ENCODE peak calls at places on chromosomes 3 and 15, in five cellular contexts. G is cardiac muscle cell, D is upper lobe of left lung, H is lower lobe of right lung, B is uterus. W is an unnamed sample.

GRCh38 chr15:70882361-70882760 is 9.9 kb downstream of the THAP10 start:
- DNase-seq in G (no peak), B (no peak), H (no peak), D (no peak), W (no peak)

GRCh38 chr15:66905954-66906353 is 159.4 kb upstream of the SMAD3 start:
- DNase-seq in H (no peak), B (no peak), G (no peak), D (no peak), W (no peak)

GRCh38 chr3:141412936-141413354 is 44.6 kb downstream of the ZBTB38 start:
- DNase-seq in B (peak; percentile 93), G (peak; percentile 94), D (peak; percentile 56), H (peak; percentile 89), W (peak; percentile 56)

GRCh38 chr3:16837602-16838001 is 47.2 kb upstream of the PLCL2 start:
- DNase-seq in G (no peak), B (no peak), H (peak; percentile 39), D (no peak), W (no peak)

GRCh38 chr3:55725681-55726500 is 238.8 kb upstream of the WNT5A start:
- DNase-seq in H (no peak), D (no peak), G (no peak), B (no peak), W (no peak)

GRCh38 chr15:88497109-88497761 is 29.7 kb downstream of the MRPS11 start:
- DNase-seq in D (no peak), G (no peak), H (no peak), B (no peak), W (no peak)

GRCh38 chr15:38130200-38130567 is 122.5 kb upstream of the SPRED1 start:
- DNase-seq in D (no peak), B (no peak), G (peak; percentile 43), H (no peak), W (no peak)

GRCh38 chr3:73056365-73057150 is 4.9 kb upstream of the EBLN2 start:
- DNase-seq in H (no peak), D (no peak), B (no peak), G (peak; percentile 64), W (peak; percentile 42)

GRCh38 chr3:108485146-108485545 is 25.2 kb downstream of the MYH15 start:
- DNase-seq in B (no peak), D (no peak), H (no peak), G (no peak), W (no peak)

GRCh38 chr3:44518782-44519156 is 36.2 kb upstream of the ZKSCAN7 start:
- DNase-seq in B (no peak), G (no peak), D (no peak), H (no peak), W (no peak)

GRCh38 chr3:135982922-135983581 is 17.5 kb downstream of the PPP2R3A start:
- DNase-seq in B (no peak), D (no peak), G (no peak), H (no peak), W (peak; percentile 48)

GRCh38 chr3:30269751-30270445 is 336.5 kb upstream of the TGFBR2 start:
- DNase-seq in G (no peak), B (no peak), H (no peak), D (no peak), W (no peak)

GRCh38 chr3:121722346-121722745 is 27.2 kb downstream of the GOLGB1 start:
- DNase-seq in G (peak; percentile 83), D (no peak), H (no peak), B (no peak), W (no peak)

GRCh38 chr3:114214542-114215341 is 22.6 kb downstream of the ZNF80 start:
- DNase-seq in H (no peak), D (no peak), B (no peak), G (no peak), W (no peak)

GRCh38 chr15:41904487-41905359 is 10.9 kb upstream of the SPTBN5 start:
- DNase-seq in B (peak; percentile 58), D (peak; percentile 62), H (no peak), G (peak; percentile 74), W (peak; percentile 49)

GRCh38 chr3:35677797-35678196 is 38.5 kb downstream of the ARPP21 start:
- DNase-seq in D (no peak), B (no peak), G (peak; percentile 67), H (no peak), W (no peak)

GRCh38 chr15:59353994-59354951 is 18.4 kb downstream of the MYO1E start:
- DNase-seq in G (no peak), H (no peak), D (no peak), B (no peak), W (no peak)

GRCh38 chr15:63454812-63455211 is 49.6 kb upstream of the USP3 start:
- DNase-seq in B (no peak), G (no peak), D (no peak), H (no peak), W (no peak)

GRCh38 chr3:39810647-39811161 is 1.3 kb downstream of the MYRIP start:
- DNase-seq in B (no peak), G (no peak), D (no peak), H (no peak), W (no peak)

GRCh38 chr3:85161544-85161943 is 202.8 kb downstream of the CADM2 start:
- DNase-seq in B (no peak), H (no peak), D (no peak), G (no peak), W (no peak)

GRCh38 chr15:69629631-69630161 is 177.1 kb downstream of the RPLP1 start:
- DNase-seq in H (no peak), B (no peak), G (no peak), D (peak; percentile 70), W (no peak)

GRCh38 chr3:143653493-143653892 is 194.8 kb downstream of the SLC9A9 start:
- DNase-seq in D (no peak), B (no peak), H (no peak), G (no peak), W (no peak)

GRCh38 chr15:49282366-49282765 is 112.3 kb downstream of the GALK2 start:
- DNase-seq in B (no peak), H (no peak), G (peak; percentile 91), D (no peak), W (peak; percentile 75)

GRCh38 chr3:186996356-186996755 is 66.0 kb downstream of the ST6GAL1 start:
- DNase-seq in G (no peak), D (no peak), B (no peak), H (no peak), W (no peak)

GRCh38 chr3:126338796-126339241 is 18.4 kb downstream of the KLF15 start:
- DNase-seq in D (no peak), B (peak; percentile 16), G (no peak), H (peak; percentile 39), W (no peak)

GRCh38 chr3:42185044-42185443 is 80.9 kb downstream of the CCK start:
- DNase-seq in B (no peak), D (no peak), H (no peak), G (no peak), W (no peak)

GRCh38 chr3:11238057-11238456 is 34.1 kb upstream of the ATG7 start:
- DNase-seq in B (no peak), G (peak; percentile 93), H (no peak), D (no peak), W (peak; percentile 89)

GRCh38 chr15:31347067-31347975 is 20.7 kb downstream of the KLF13 start:
- DNase-seq in D (peak; percentile 53), H (peak; percentile 49), B (no peak), G (no peak), W (no peak)

GRCh38 chr3:50562866-50563265 is 4.7 kb downstream of the C3orf18 start:
- DNase-seq in H (no peak), G (peak; percentile 33), D (no peak), B (no peak), W (peak; percentile 87)

GRCh38 chr3:66402596-66403267 is 98.1 kb downstream of the LRIG1 start:
- DNase-seq in B (peak; percentile 11), G (no peak), D (no peak), H (no peak), W (no peak)

GRCh38 chr3:141878812-141879211 is 2.4 kb downstream of the ATP1B3 start:
- DNase-seq in B (no peak), D (no peak), G (peak; percentile 68), H (no peak), W (peak; percentile 18)

GRCh38 chr15:63498815-63499549 is 5.4 kb upstream of the USP3 start:
- DNase-seq in B (no peak), D (no peak), H (peak; percentile 49), G (no peak), W (no peak)

GRCh38 chr15:53747501-53748068 is 11.9 kb downstream of the WDR72 start:
- DNase-seq in G (no peak), H (no peak), B (no peak), D (no peak), W (no peak)

GRCh38 chr3:71955549-71956373 is 170.8 kb upstream of the PROK2 start:
- DNase-seq in H (peak; percentile 66), G (peak; percentile 88), D (no peak), B (peak; percentile 77), W (peak; percentile 80)
- TF ChIP-seq CTCF in H (peak; percentile 73), G (peak; percentile 83), D (peak; percentile 58), B (peak; percentile 70), W (peak; percentile 87)

DNA sequence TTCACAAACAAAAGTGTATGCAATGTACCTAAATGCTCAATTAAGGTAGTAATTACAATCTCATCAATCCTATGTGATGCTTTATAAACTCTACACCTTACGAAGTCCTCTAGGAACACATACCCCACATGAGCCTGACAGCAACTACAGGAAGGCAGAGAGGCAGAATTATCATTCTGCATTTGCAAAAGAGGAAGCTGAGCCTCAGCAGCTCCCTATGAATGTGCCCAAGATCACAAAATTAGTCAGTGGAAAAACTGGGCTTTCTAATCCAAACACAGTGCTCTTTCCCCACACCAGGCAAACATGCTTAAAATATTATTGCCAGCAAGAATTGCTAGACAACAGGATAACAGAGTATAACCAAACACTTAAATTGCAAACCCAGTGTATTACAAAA is 62.4 kb downstream of the PLCH1 start:
- DNase-seq in G (no peak), D (no peak), H (no peak), B (no peak), W (no peak)
- TF ChIP-seq CTCF in G (no peak), D (no peak), H (no peak), B (no peak), W (no peak)

GRCh38 chr3:188528390-188528789 is 374.4 kb downstream of the LPP start:
- DNase-seq in D (no peak), G (no peak), H (no peak), B (no peak), W (no peak)

GRCh38 chr3:188527389-188527788 is 373.4 kb downstream of the LPP start:
- DNase-seq in G (no peak), D (no peak), B (no peak), H (no peak), W (no peak)

GRCh38 chr3:188523291-188523690 is 369.3 kb downstream of the LPP start:
- DNase-seq in B (no peak), G (no peak), H (no peak), D (no peak), W (no peak)

GRCh38 chr3:188524057-188524456 is 370.1 kb downstream of the LPP start:
- DNase-seq in D (no peak), H (no peak), B (no peak), G (no peak), W (no peak)

GRCh38 chr3:188526057-188526456 is 372.1 kb downstream of the LPP start:
- DNase-seq in H (peak; percentile 62), B (no peak), G (peak; percentile 47), D (no peak), W (peak; percentile 22)
- TF ChIP-seq CTCF in H (no peak), B (no peak), G (no peak), D (peak; percentile 30), W (peak; percentile 41)

DNA sequence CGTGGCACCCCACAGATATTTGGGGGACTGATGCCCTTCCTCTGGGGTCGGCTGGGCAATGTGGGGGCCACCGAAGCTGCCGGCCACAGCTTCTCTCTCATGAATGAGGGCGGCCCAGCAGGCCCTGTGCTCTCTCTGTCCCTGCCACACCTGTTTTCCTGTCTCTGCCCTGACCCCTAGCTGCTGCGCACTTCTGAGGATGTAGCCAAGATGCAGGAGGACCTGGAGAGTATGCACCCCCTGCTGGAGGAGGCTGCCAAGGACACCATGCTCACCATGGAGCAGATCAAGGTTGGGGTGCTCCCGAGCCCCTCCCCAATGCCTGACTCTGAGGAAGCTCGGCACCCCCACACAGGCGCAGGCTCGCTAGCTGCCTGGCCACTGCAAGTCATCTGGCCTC is 59.7 kb downstream of the SEMA3G start:
- DNase-seq in B (no peak), G (peak; percentile 30), D (no peak), H (no peak), W (peak; percentile 43)
- TF ChIP-seq CTCF in B (no peak), G (peak; percentile 52), D (no peak), H (no peak), W (peak; percentile 81)

W was measured in HFFc6.